ENCODE peak calls at places on chromosomes 5 and 9, in seven cellular contexts. One of them, this sample, is unnamed.

GRCh38 chr9:129886226-129887174 is 51.2 kb downstream of the USP20 start:
- DNase-seq in H9: peak; percentile 35
- DNase-seq in mesendoderm: no peak
- DNase-seq in IMR-90: no peak
- DNase-seq in mesenchymal stem cell: no peak
- DNase-seq in neuronal stem cell: no peak
- DNase-seq in H1: no peak
- DNase-seq in this sample: no peak

GRCh38 chr5:152542741-152543140 is 137.7 kb upstream of the NMUR2 start:
- DNase-seq in H9: peak; percentile 68
- DNase-seq in mesendoderm: peak; percentile 76
- DNase-seq in IMR-90: no peak
- DNase-seq in mesenchymal stem cell: peak; percentile 22
- DNase-seq in neuronal stem cell: peak; percentile 31
- DNase-seq in H1: no peak
- DNase-seq in this sample: peak; percentile 5

GRCh38 chr9:68443560-68443959 is 87.1 kb downstream of the PGM5 start:
- DNase-seq in H9: no peak
- DNase-seq in mesendoderm: no peak
- DNase-seq in IMR-90: no peak
- DNase-seq in mesenchymal stem cell: no peak
- DNase-seq in neuronal stem cell: no peak
- DNase-seq in H1: no peak
- DNase-seq in this sample: no peak

GRCh38 chr9:87149794-87150193 is 202.5 kb upstream of the GAS1 start:
- DNase-seq in H9: no peak
- DNase-seq in mesendoderm: no peak
- DNase-seq in IMR-90: peak; percentile 25
- DNase-seq in mesenchymal stem cell: no peak
- DNase-seq in neuronal stem cell: no peak
- DNase-seq in H1: no peak
- DNase-seq in this sample: no peak

GRCh38 chr5:83253731-83254130 is 176.4 kb downstream of the XRCC4 start:
- DNase-seq in H9: no peak
- DNase-seq in mesendoderm: no peak
- DNase-seq in IMR-90: no peak
- DNase-seq in mesenchymal stem cell: no peak
- DNase-seq in neuronal stem cell: no peak
- DNase-seq in H1: no peak
- DNase-seq in this sample: no peak

GRCh38 chr5:117881426-117882230 is 1106.7 kb downstream of the DTWD2 start:
- DNase-seq in H9: no peak
- DNase-seq in mesendoderm: no peak
- DNase-seq in IMR-90: no peak
- DNase-seq in mesenchymal stem cell: no peak
- DNase-seq in neuronal stem cell: no peak
- DNase-seq in H1: no peak
- DNase-seq in this sample: no peak

GRCh38 chr5:96861044-96861443 is 15.3 kb upstream of the ERAP2 start:
- DNase-seq in H9: no peak
- DNase-seq in mesendoderm: no peak
- DNase-seq in IMR-90: no peak
- DNase-seq in mesenchymal stem cell: no peak
- DNase-seq in neuronal stem cell: no peak
- DNase-seq in H1: no peak
- DNase-seq in this sample: no peak

GRCh38 chr5:95631265-95631957 is 11.5 kb downstream of the GPR150 start:
- DNase-seq in H9: no peak
- DNase-seq in mesendoderm: no peak
- DNase-seq in IMR-90: peak; percentile 89
- DNase-seq in mesenchymal stem cell: peak; percentile 82
- DNase-seq in neuronal stem cell: no peak
- DNase-seq in H1: no peak
- DNase-seq in this sample: peak; percentile 34

GRCh38 chr9:134275379-134275778 is 50.9 kb upstream of the RXRA start:
- DNase-seq in H9: peak; percentile 43
- DNase-seq in mesendoderm: peak; percentile 55
- DNase-seq in IMR-90: no peak
- DNase-seq in mesenchymal stem cell: no peak
- DNase-seq in neuronal stem cell: no peak
- DNase-seq in H1: peak; percentile 9
- DNase-seq in this sample: no peak

GRCh38 chr9:122779181-122779580 is 9.6 kb upstream of the OR5C1 start:
- DNase-seq in H9: no peak
- DNase-seq in mesendoderm: no peak
- DNase-seq in IMR-90: no peak
- DNase-seq in mesenchymal stem cell: no peak
- DNase-seq in neuronal stem cell: no peak
- DNase-seq in H1: no peak
- DNase-seq in this sample: no peak

GRCh38 chr5:151680944-151681427 is 5.7 kb downstream of the SPARC start:
- DNase-seq in H9: no peak
- DNase-seq in mesendoderm: peak; percentile 69
- DNase-seq in IMR-90: peak; percentile 5
- DNase-seq in mesenchymal stem cell: peak; percentile 41
- DNase-seq in neuronal stem cell: no peak
- DNase-seq in H1: no peak
- DNase-seq in this sample: no peak

GRCh38 chr5:57445006-57445714 is 37.5 kb downstream of the ACTBL2 start:
- DNase-seq in H9: no peak
- DNase-seq in mesendoderm: no peak
- DNase-seq in IMR-90: no peak
- DNase-seq in mesenchymal stem cell: peak; percentile 71
- DNase-seq in neuronal stem cell: no peak
- DNase-seq in H1: no peak
- DNase-seq in this sample: no peak

GRCh38 chr5:177320879-177321278 is 9.2 kb upstream of the MXD3 start:
- DNase-seq in H9: no peak
- DNase-seq in mesendoderm: no peak
- DNase-seq in IMR-90: no peak
- DNase-seq in mesenchymal stem cell: no peak
- DNase-seq in neuronal stem cell: no peak
- DNase-seq in H1: no peak
- DNase-seq in this sample: no peak

GRCh38 chr5:101142102-101142501 is 239.0 kb upstream of the ST8SIA4 start:
- DNase-seq in H9: no peak
- DNase-seq in mesendoderm: peak; percentile 11
- DNase-seq in IMR-90: no peak
- DNase-seq in mesenchymal stem cell: no peak
- DNase-seq in neuronal stem cell: no peak
- DNase-seq in H1: no peak
- DNase-seq in this sample: no peak

GRCh38 chr5:54180616-54181015 is 129.8 kb downstream of the ARL15 start:
- DNase-seq in H9: no peak
- DNase-seq in mesendoderm: peak; percentile 75
- DNase-seq in IMR-90: no peak
- DNase-seq in mesenchymal stem cell: peak; percentile 40
- DNase-seq in neuronal stem cell: peak; percentile 67
- DNase-seq in H1: no peak
- DNase-seq in this sample: peak; percentile 3

GRCh38 chr5:78569441-78569840 is 79.1 kb downstream of the LHFPL2 start:
- DNase-seq in H9: no peak
- DNase-seq in mesendoderm: no peak
- DNase-seq in IMR-90: peak; percentile 87
- DNase-seq in mesenchymal stem cell: peak; percentile 54
- DNase-seq in neuronal stem cell: peak; percentile 9
- DNase-seq in H1: no peak
- DNase-seq in this sample: no peak

GRCh38 chr5:71782771-71783770 is 64.0 kb downstream of the CARTPT start:
- DNase-seq in H9: peak; percentile 83
- DNase-seq in mesendoderm: peak; percentile 88
- DNase-seq in IMR-90: peak; percentile 75
- DNase-seq in mesenchymal stem cell: peak; percentile 82
- DNase-seq in neuronal stem cell: peak; percentile 73
- DNase-seq in H1: peak; percentile 54
- DNase-seq in this sample: peak; percentile 79

GRCh38 chr9:104586496-104587180 is 12.6 kb downstream of the OR13C5 start:
- DNase-seq in H9: no peak
- DNase-seq in mesendoderm: no peak
- DNase-seq in IMR-90: no peak
- DNase-seq in mesenchymal stem cell: no peak
- DNase-seq in neuronal stem cell: no peak
- DNase-seq in H1: no peak
- DNase-seq in this sample: peak; percentile 54

GRCh38 chr5:14557203-14557725 is 24.3 kb upstream of the OTULINL start:
- DNase-seq in H9: no peak
- DNase-seq in mesendoderm: no peak
- DNase-seq in IMR-90: no peak
- DNase-seq in mesenchymal stem cell: peak; percentile 36
- DNase-seq in neuronal stem cell: no peak
- DNase-seq in H1: no peak
- DNase-seq in this sample: no peak

GRCh38 chr5:80211292-80211691 is 44.6 kb downstream of the SERINC5 start:
- DNase-seq in H9: no peak
- DNase-seq in mesendoderm: no peak
- DNase-seq in IMR-90: no peak
- DNase-seq in mesenchymal stem cell: no peak
- DNase-seq in neuronal stem cell: no peak
- DNase-seq in H1: no peak
- DNase-seq in this sample: no peak
- H3K4me1 ChIP-seq in H9: peaks cover 10% of the 10 kb centered on the region
- H3K4me1 ChIP-seq in mesendoderm: peaks cover 6% of the 10 kb centered on the region
- H3K4me1 ChIP-seq in IMR-90: peaks cover 2% of the 10 kb centered on the region
- H3K4me1 ChIP-seq in mesenchymal stem cell: no peaks in the 10 kb centered on the region
- H3K4me1 ChIP-seq in neuronal stem cell: no peaks in the 10 kb centered on the region
- H3K4me1 ChIP-seq in H1: peaks cover 4% of the 10 kb centered on the region
- H3K4me1 ChIP-seq in this sample: peaks cover 17% of the 10 kb centered on the region

GRCh38 chr5:39870137-39870536 is 445.4 kb upstream of the DAB2 start:
- DNase-seq in H9: no peak
- DNase-seq in mesendoderm: no peak
- DNase-seq in IMR-90: no peak
- DNase-seq in mesenchymal stem cell: no peak
- DNase-seq in neuronal stem cell: no peak
- DNase-seq in H1: no peak
- DNase-seq in this sample: no peak

GRCh38 chr5:39863926-39864572 is 439.3 kb upstream of the DAB2 start:
- DNase-seq in H9: no peak
- DNase-seq in mesendoderm: peak; percentile 3
- DNase-seq in IMR-90: no peak
- DNase-seq in mesenchymal stem cell: no peak
- DNase-seq in neuronal stem cell: no peak
- DNase-seq in H1: no peak
- DNase-seq in this sample: no peak

GRCh38 chr5:39867923-39868322 is 443.1 kb upstream of the DAB2 start:
- DNase-seq in H9: no peak
- DNase-seq in mesendoderm: no peak
- DNase-seq in IMR-90: no peak
- DNase-seq in mesenchymal stem cell: no peak
- DNase-seq in neuronal stem cell: no peak
- DNase-seq in H1: no peak
- DNase-seq in this sample: peak; percentile 6

GRCh38 chr5:39869396-39869795 is 444.6 kb upstream of the DAB2 start:
- DNase-seq in H9: no peak
- DNase-seq in mesendoderm: no peak
- DNase-seq in IMR-90: no peak
- DNase-seq in mesenchymal stem cell: no peak
- DNase-seq in neuronal stem cell: no peak
- DNase-seq in H1: no peak
- DNase-seq in this sample: no peak
- H3K18ac ChIP-seq in H9: no peak overlapping the region
- H3K18ac ChIP-seq in mesendoderm: no peak overlapping the region
- H3K18ac ChIP-seq in IMR-90: no peak overlapping the region
- H3K18ac ChIP-seq in mesenchymal stem cell: no peak overlapping the region
- H3K18ac ChIP-seq in neuronal stem cell: no peak overlapping the region
- H3K18ac ChIP-seq in H1: no peak overlapping the region
- H3K18ac ChIP-seq in this sample: no peak overlapping the region

GRCh38 chr9:89492586-89492985 is 5.3 kb downstream of the SEMA4D start:
- DNase-seq in H9: no peak
- DNase-seq in mesendoderm: no peak
- DNase-seq in IMR-90: no peak
- DNase-seq in mesenchymal stem cell: no peak
- DNase-seq in neuronal stem cell: no peak
- DNase-seq in H1: no peak
- DNase-seq in this sample: no peak

GRCh38 chr9:89486681-89487080 is 11.2 kb downstream of the SEMA4D start:
- DNase-seq in H9: peak; percentile 6
- DNase-seq in mesendoderm: no peak
- DNase-seq in IMR-90: no peak
- DNase-seq in mesenchymal stem cell: no peak
- DNase-seq in neuronal stem cell: no peak
- DNase-seq in H1: no peak
- DNase-seq in this sample: no peak

GRCh38 chr9:89491688-89492087 is 6.2 kb downstream of the SEMA4D start:
- DNase-seq in H9: peak; percentile 20
- DNase-seq in mesendoderm: no peak
- DNase-seq in IMR-90: no peak
- DNase-seq in mesenchymal stem cell: no peak
- DNase-seq in neuronal stem cell: no peak
- DNase-seq in H1: no peak
- DNase-seq in this sample: no peak

GRCh38 chr9:89493181-89493580 is 4.7 kb downstream of the SEMA4D start:
- DNase-seq in H9: no peak
- DNase-seq in mesendoderm: no peak
- DNase-seq in IMR-90: no peak
- DNase-seq in mesenchymal stem cell: no peak
- DNase-seq in neuronal stem cell: no peak
- DNase-seq in H1: no peak
- DNase-seq in this sample: no peak

DNA sequence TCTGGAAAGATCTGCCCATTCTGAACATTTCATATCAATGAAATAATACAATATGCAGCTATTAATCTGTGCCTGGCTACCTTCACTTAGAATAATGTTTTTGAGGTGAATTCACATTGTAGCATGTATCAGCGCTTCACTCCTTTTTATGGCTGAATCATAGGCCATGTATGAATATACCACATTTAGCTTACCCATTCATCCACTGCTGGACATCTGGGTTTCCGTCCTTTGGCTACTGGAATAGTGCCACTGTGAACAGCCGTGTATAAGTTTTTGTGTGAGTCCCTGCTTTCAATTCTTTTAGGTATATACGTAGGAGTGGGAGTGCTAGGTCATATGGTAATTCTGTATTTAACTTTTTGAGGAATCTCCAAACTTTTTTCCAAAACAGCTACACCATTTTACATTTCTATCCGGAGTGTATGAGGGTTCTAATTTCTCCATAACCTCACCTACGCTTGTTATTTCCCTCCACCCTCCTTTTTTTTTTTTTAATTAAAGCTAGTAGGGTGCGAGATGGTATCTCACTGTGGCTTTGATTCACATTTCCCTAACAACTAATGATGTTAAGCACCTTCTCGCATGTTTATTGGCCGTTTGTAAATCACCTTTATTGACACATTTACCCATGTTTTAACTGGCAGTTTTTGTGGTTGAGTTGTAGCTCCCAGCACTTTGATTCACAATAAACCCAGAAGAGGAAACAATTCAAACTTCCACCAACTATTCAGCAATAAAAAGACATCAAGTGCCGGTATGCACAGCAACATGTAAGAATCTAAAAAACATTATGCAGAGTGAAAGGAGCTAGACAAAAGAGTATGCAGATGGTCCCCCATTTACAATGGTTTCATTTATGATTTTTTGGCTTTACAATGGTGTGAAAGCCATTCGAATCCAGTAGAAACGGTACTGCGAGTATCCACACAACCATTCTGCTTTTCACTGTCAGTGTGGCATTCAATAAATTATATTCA is 8.1 kb downstream of the SEMA4D start:
- DNase-seq in H9: peak; percentile 2
- DNase-seq in mesendoderm: no peak
- DNase-seq in IMR-90: no peak
- DNase-seq in mesenchymal stem cell: no peak
- DNase-seq in neuronal stem cell: no peak
- DNase-seq in H1: no peak
- DNase-seq in this sample: no peak
- H3K4me1 ChIP-seq in H9: peaks cover 8% of the 10 kb centered on the region
- H3K4me1 ChIP-seq in mesendoderm: no peaks in the 10 kb centered on the region
- H3K4me1 ChIP-seq in IMR-90: no peaks in the 10 kb centered on the region
- H3K4me1 ChIP-seq in mesenchymal stem cell: peaks cover 3% of the 10 kb centered on the region
- H3K4me1 ChIP-seq in neuronal stem cell: peaks cover 5% of the 10 kb centered on the region
- H3K4me1 ChIP-seq in H1: peaks cover 8% of the 10 kb centered on the region
- H3K4me1 ChIP-seq in this sample: no peaks in the 10 kb centered on the region

GRCh38 chr9:89154651-89155336 is 23.8 kb downstream of the SHC3 start:
- DNase-seq in H9: no peak
- DNase-seq in mesendoderm: no peak
- DNase-seq in IMR-90: peak; percentile 96
- DNase-seq in mesenchymal stem cell: peak; percentile 83
- DNase-seq in neuronal stem cell: no peak
- DNase-seq in H1: no peak
- DNase-seq in this sample: peak; percentile 33
- H3K18ac ChIP-seq in H9: no peak overlapping the region
- H3K18ac ChIP-seq in mesendoderm: no peak overlapping the region
- H3K18ac ChIP-seq in IMR-90: peak overlapping the region; percentile 90
- H3K18ac ChIP-seq in mesenchymal stem cell: peak overlapping the region; percentile 78
- H3K18ac ChIP-seq in neuronal stem cell: no peak overlapping the region
- H3K18ac ChIP-seq in H1: no peak overlapping the region
- H3K18ac ChIP-seq in this sample: no peak overlapping the region